ENCODE peak calls at places on chromosome 14, in six cellular contexts. K is A549, Z is H1, T is K562, B is GM12878, R is SK-N-SH. M is an unnamed sample.

GRCh38 chr14:100018482-100018881 is 46.7 kb upstream of the EVL start:
- DNase-seq in R (no peak), Z (no peak), K (peak; percentile 18), T (peak; percentile 43), B (no peak), M (peak; percentile 17)

GRCh38 chr14:96592591-96593388 is 90.6 kb downstream of the PAPOLA start:
- DNase-seq in K (peak; percentile 45), Z (peak; percentile 79), B (no peak), T (peak; percentile 57), R (peak; percentile 96), M (peak; percentile 10)

GRCh38 chr14:93693914-93694313 is 94.4 kb downstream of the PRIMA1 start:
- DNase-seq in K (no peak), T (no peak), B (no peak), Z (no peak), R (no peak), M (no peak)

GRCh38 chr14:92770454-92770853 is 22.0 kb upstream of the LGMN start:
- DNase-seq in Z (no peak), T (no peak), K (no peak), R (no peak), B (no peak), M (no peak)

GRCh38 chr14:50285861-50286260 is 26.2 kb downstream of the L2HGDH start:
- DNase-seq in R (no peak), K (no peak), B (no peak), T (no peak), Z (no peak), M (no peak)

GRCh38 chr14:49975286-49975685 is 82.4 kb downstream of the ARF6 start:
- DNase-seq in Z (no peak), R (no peak), K (peak; percentile 83), T (no peak), B (no peak), M (no peak)

GRCh38 chr14:54589076-54589475 is 22.1 kb downstream of the SAMD4A start:
- DNase-seq in R (no peak), Z (no peak), B (no peak), K (no peak), T (no peak), M (no peak)

GRCh38 chr14:61568572-61569011 is 126.7 kb upstream of the HIF1A start:
- DNase-seq in K (no peak), Z (peak; percentile 76), T (no peak), R (no peak), B (peak; percentile 52), M (no peak)

GRCh38 chr14:88607829-88608228 is 45.0 kb downstream of the ZC3H14 start:
- DNase-seq in B (no peak), Z (no peak), R (no peak), K (peak; percentile 8), T (no peak), M (no peak)

GRCh38 chr14:95515080-95515489 is 1.4 kb downstream of the SYNE3 start:
- DNase-seq in B (no peak), Z (no peak), R (peak; percentile 70), K (no peak), T (no peak), M (no peak)

GRCh38 chr14:102994689-102995088 is 62.7 kb downstream of the CDC42BPB start:
- DNase-seq in K (no peak), R (no peak), Z (no peak), T (no peak), B (no peak), M (no peak)

GRCh38 chr14:102798926-102799325 is 21.7 kb downstream of the TRAF3 start:
- DNase-seq in B (peak; percentile 90), R (no peak), T (no peak), K (no peak), Z (no peak), M (no peak)

GRCh38 chr14:49867831-49868719 is 15.5 kb upstream of the NEMF start:
- DNase-seq in T (peak; percentile 95), B (peak; percentile 92), Z (peak; percentile 91), R (peak; percentile 96), K (peak; percentile 98), M (peak; percentile 82)

DNA sequence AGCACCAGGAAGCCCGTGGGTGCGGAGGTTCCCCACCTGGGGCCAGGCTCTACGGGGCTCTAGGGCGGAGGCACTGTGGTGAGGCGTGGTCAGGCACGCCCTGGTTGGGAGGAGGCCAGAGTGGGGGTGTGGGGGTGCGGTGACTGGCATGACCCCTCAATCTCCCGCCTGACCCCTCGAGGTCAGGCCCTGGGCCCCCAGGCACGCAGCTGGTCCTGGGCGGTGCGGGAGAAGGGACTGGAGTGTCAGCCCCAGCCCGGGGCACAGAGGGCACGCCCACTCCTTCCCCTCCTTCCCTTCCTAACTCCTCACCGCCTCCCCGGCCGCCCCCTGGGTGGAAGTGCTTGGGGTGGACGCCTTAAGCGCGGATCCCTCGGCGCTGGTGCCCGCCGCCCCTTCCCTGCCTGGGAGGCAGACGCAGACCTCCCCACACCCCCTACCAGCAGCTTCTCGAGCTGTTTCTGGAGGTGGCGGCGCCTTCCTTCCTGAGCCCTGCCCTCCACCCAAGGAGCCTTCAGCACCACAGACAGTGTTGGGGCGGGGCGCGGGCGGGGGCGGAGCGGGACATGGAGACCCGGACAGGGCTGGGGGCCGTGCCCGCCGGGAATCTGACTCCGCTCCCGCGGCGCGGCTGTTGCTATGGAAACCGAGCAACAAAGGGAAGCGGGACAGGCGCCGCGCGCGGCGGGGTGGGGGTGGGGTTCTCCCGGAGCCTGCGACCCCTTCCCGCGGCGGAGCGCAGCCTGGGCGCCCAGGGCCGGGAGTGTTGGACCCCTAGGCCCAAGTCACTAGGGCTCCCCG is 744 bp upstream of the CRIP2 start:
- DNase-seq in T (peak; percentile 78), Z (peak; percentile 96), R (peak; percentile 85), B (no peak), K (peak; percentile 92), M (peak; percentile 77)
- TF ChIP-seq CHD2 in T (no peak), Z (no peak), R (peak; percentile 59), B (no peak), K (no peak), M (no peak)

DNA sequence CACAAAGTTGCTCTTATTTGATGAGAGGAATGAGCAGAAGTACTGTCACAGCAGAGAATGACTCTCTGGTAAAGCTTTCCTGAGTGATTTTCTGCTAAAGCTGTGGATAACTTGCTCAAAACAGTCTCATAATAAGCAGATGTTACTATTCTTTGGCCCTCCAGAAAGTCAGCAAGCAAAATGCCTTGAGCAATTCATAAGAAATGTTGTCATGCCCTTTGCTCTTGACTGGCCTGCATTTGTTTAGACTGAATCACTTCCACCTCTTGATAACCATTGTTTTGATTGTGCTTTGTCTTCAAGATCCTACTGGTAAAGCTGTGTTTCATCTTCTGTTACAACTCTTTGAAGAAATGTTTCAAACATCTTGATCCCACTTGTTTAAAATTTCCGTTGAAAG is 457.9 kb upstream of the FOXG1 start:
- DNase-seq in B (no peak), K (peak; percentile 67), Z (no peak), T (no peak), R (no peak), M (no peak)
- TF ChIP-seq CHD2 in B (no peak), K (no peak), Z (no peak), T (no peak), R (no peak), M (no peak)

DNA sequence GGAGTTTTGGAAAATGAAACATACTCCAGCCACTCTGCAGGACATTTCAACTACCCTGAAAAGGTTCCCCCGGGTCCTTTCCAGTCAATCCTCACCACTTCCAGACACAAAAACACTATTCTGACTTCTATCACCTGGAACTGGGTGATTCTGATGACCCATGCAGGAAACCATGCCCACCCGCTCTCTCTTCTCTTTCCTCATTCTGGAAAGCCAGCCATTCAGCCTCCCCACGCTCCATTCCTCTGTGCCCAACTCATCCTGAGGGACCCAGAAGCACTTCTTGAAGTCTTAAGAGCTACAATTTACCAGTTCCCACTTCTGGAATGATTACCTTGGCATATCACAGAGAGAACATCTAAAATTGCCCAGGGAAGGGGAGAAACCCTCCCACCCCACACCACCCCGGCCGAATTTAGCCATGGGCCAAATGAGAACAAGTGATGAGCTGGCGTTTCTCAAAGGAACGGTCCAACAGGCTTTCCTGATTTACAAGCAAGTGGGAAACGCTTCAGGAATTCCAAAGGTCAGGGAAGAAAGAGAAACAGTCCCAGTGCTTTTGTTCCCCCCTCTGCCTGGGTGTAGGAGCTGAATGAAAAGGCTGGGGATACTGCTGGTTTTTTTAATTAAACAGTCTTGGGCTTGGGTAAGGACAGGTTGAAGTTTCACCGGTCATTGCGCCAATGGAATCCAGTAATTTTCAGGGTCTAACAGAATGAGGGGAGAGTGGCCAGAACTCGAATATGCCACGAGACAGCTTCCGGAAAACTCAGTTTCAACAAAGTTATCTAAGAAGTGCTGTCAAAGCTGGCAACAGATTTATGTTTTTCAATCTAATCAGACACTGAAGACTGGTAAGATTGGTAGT is 2.9 kb downstream of the CCDC88C start:
- DNase-seq in T (no peak), R (no peak), K (no peak), B (no peak), Z (no peak), M (no peak)
- TF ChIP-seq CHD2 in T (no peak), R (no peak), K (no peak), B (no peak), Z (no peak), M (no peak)

DNA sequence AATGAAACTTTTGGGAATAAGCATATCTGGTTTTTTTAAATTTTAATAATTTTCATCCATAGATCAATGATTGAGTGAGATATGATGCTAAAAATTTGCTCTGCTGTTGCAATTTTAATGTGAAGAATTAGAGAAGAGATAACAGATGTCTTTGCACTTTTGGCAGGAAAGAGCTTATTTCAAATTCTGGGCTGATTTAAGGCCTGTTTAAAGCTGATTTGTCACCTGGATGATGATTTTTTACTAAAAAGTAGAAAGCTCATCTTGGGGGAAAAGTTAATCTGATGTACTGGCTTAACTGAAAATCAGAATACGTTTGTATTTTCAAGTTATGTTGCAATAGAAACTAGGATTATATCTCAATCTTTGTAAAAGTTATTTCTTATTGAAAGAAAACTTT is 268.9 kb upstream of the NOVA1 start:
- DNase-seq in R (no peak), K (no peak), B (no peak), Z (no peak), T (no peak), M (no peak)
- TF ChIP-seq CHD2 in R (no peak), K (no peak), B (no peak), Z (no peak), T (no peak), M (no peak)

GRCh38 chr14:76194327-76194726 is 42.6 kb downstream of the GPATCH2L start:
- DNase-seq in Z (no peak), B (peak; percentile 89), T (no peak), R (no peak), K (no peak), M (no peak)
- TF ChIP-seq CHD2 in Z (no peak), B (peak; percentile 75), T (no peak), R (no peak), K (no peak), M (no peak)

GRCh38 chr14:22651586-22651985 is 7.4 kb upstream of the OR6J1 start:
- DNase-seq in T (no peak), Z (no peak), K (no peak), B (no peak), R (no peak), M (no peak)
- TF ChIP-seq CHD2 in T (no peak), Z (no peak), K (no peak), B (no peak), R (no peak), M (no peak)